ENCODE peak calls at places on chromosomes 6 and 20, in five cellular contexts. One of them, this sample, is unnamed.

GRCh38 chr6:122035193-122035592 is 364.3 kb upstream of the HSF2 start:
- DNase-seq in fibroblast of lung: no peak
- DNase-seq in HFF-Myc: no peak
- DNase-seq in body of pancreas: no peak
- DNase-seq in suprapubic skin: no peak
- DNase-seq in this sample: no peak

GRCh38 chr6:148700713-148701392 is 46.0 kb upstream of the UST start:
- DNase-seq in body of pancreas: peak
- DNase-seq in fibroblast of lung: peak
- DNase-seq in suprapubic skin: no peak
- DNase-seq in HFF-Myc: no peak
- DNase-seq in this sample: no peak

GRCh38 chr6:107032051-107032450 is 4.1 kb downstream of the MTRES1 start:
- DNase-seq in HFF-Myc: no peak
- DNase-seq in body of pancreas: no peak
- DNase-seq in suprapubic skin: no peak
- DNase-seq in fibroblast of lung: no peak
- DNase-seq in this sample: no peak

GRCh38 chr6:137699036-137699683 is 167.9 kb upstream of the TNFAIP3 start:
- DNase-seq in fibroblast of lung: no peak
- DNase-seq in HFF-Myc: no peak
- DNase-seq in suprapubic skin: no peak
- DNase-seq in body of pancreas: no peak
- DNase-seq in this sample: no peak

GRCh38 chr6:122153530-122153929 is 245.9 kb upstream of the HSF2 start:
- DNase-seq in body of pancreas: no peak
- DNase-seq in suprapubic skin: no peak
- DNase-seq in fibroblast of lung: no peak
- DNase-seq in HFF-Myc: no peak
- DNase-seq in this sample: no peak

GRCh38 chr20:15814903-15815302 is 758.3 kb downstream of the KIF16B start:
- DNase-seq in fibroblast of lung: peak
- DNase-seq in HFF-Myc: peak
- DNase-seq in suprapubic skin: no peak
- DNase-seq in body of pancreas: no peak
- DNase-seq in this sample: no peak

GRCh38 chr6:30325150-30325872 is 1.4 kb upstream of the TRIM39 start:
- DNase-seq in fibroblast of lung: peak
- DNase-seq in HFF-Myc: no peak
- DNase-seq in suprapubic skin: no peak
- DNase-seq in body of pancreas: peak
- DNase-seq in this sample: peak

GRCh38 chr20:15154070-15154469 is 816.7 kb upstream of the FLRT3 start:
- DNase-seq in fibroblast of lung: no peak
- DNase-seq in suprapubic skin: no peak
- DNase-seq in HFF-Myc: no peak
- DNase-seq in body of pancreas: no peak
- DNase-seq in this sample: no peak

GRCh38 chr6:144377586-144377985 is 92.5 kb downstream of the UTRN start:
- DNase-seq in HFF-Myc: peak
- DNase-seq in fibroblast of lung: peak
- DNase-seq in body of pancreas: no peak
- DNase-seq in suprapubic skin: no peak
- DNase-seq in this sample: no peak

GRCh38 chr6:136225496-136225895 is 24.6 kb downstream of the MTFR2 start:
- DNase-seq in body of pancreas: no peak
- DNase-seq in suprapubic skin: no peak
- DNase-seq in HFF-Myc: no peak
- DNase-seq in fibroblast of lung: peak
- DNase-seq in this sample: no peak

GRCh38 chr6:136228811-136229210 is 21.3 kb downstream of the MTFR2 start:
- DNase-seq in body of pancreas: no peak
- DNase-seq in suprapubic skin: no peak
- DNase-seq in fibroblast of lung: no peak
- DNase-seq in HFF-Myc: no peak
- DNase-seq in this sample: no peak

GRCh38 chr6:136230219-136230980 is 19.7 kb downstream of the MTFR2 start:
- DNase-seq in HFF-Myc: no peak
- DNase-seq in suprapubic skin: no peak
- DNase-seq in fibroblast of lung: peak
- DNase-seq in body of pancreas: no peak
- DNase-seq in this sample: no peak

GRCh38 chr6:136226027-136226673 is 24.0 kb downstream of the MTFR2 start:
- DNase-seq in body of pancreas: peak
- DNase-seq in suprapubic skin: peak
- DNase-seq in HFF-Myc: no peak
- DNase-seq in fibroblast of lung: peak
- DNase-seq in this sample: peak

GRCh38 chr6:136226674-136227377 is 23.3 kb downstream of the MTFR2 start:
- DNase-seq in suprapubic skin: no peak
- DNase-seq in HFF-Myc: no peak
- DNase-seq in body of pancreas: no peak
- DNase-seq in fibroblast of lung: peak
- DNase-seq in this sample: no peak
- H3K4me3 ChIP-seq in suprapubic skin: peak
- H3K4me3 ChIP-seq in HFF-Myc: no peak
- H3K4me3 ChIP-seq in body of pancreas: no peak
- H3K4me3 ChIP-seq in fibroblast of lung: no peak
- H3K4me3 ChIP-seq in this sample: peak

DNA sequence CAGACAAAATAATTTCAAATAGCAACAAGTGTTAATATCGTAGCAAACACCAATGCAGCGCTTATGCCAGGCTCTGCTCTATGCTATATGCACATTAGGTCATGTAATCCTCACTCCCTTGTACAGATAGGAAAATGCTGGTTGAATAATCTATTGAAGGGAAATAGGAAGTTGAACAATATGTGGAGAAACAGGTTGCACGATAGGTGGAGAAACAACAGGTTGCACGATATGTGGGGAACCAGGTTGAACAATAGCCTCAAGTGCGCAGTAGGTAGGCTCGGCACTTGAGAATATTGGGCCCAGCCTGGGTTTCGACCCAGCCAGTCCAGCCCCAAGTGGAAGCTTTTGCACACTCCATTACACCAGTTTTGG is 91.1 kb upstream of the SIRPA start:
- DNase-seq in fibroblast of lung: no peak
- DNase-seq in HFF-Myc: no peak
- DNase-seq in suprapubic skin: no peak
- DNase-seq in body of pancreas: no peak
- DNase-seq in this sample: no peak
- H3K4me3 ChIP-seq in fibroblast of lung: no peak
- H3K4me3 ChIP-seq in HFF-Myc: no peak
- H3K4me3 ChIP-seq in suprapubic skin: peak
- H3K4me3 ChIP-seq in body of pancreas: no peak
- H3K4me3 ChIP-seq in this sample: no peak

GRCh38 chr20:21520702-21521595 is 7.1 kb upstream of the NKX2-2 start:
- DNase-seq in fibroblast of lung: peak
- DNase-seq in body of pancreas: no peak
- DNase-seq in HFF-Myc: no peak
- DNase-seq in suprapubic skin: no peak
- DNase-seq in this sample: no peak
- H3K4me3 ChIP-seq in fibroblast of lung: no peak
- H3K4me3 ChIP-seq in body of pancreas: no peak
- H3K4me3 ChIP-seq in HFF-Myc: no peak
- H3K4me3 ChIP-seq in suprapubic skin: no peak
- H3K4me3 ChIP-seq in this sample: no peak

DNA sequence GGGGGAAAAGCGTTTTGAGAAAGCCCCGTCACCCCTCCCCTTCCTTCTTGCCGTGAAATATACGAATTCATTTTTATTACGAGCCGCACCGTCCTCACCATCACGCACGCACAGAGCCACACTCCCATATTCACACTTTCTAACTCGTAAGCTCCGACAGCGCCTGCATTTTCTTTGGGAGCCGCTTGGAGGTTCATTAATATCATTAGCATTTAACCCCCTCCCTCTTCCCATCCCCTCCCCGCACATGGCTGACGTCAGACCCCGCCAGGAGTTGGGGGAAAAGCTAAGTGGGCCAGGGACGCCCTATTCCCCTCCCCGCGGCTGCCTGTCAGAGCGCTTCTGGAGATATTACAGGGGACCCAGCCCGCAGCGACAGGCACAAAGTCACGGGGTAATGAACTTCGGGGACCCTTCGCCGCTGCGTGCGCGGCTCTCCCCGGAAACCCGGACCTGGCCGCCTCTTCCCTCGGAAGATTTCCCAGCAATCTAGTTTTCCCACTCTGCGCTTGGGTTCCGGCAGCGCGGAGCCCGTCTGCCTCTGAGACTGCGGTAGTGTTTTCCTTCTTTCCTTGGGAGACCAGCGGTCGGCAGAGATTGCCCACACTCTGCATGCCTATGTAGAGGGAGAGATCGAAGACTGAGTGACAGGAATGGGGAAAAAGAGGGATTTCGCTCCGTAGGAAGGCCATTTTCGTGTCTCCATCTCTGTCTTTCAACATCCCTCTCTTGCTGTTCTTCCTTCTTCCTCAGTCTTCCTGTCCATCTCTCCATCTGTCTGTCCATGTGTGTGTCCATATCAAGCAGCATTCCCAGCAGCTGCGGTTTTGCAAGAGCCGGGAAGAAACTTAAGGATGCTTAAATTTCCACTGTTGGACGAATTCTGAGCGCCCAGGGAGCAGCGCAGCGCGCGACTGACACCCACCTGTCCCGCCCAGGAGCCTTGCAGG is at the start of gene NR2E1:
- DNase-seq in suprapubic skin: no peak
- DNase-seq in HFF-Myc: no peak
- DNase-seq in body of pancreas: no peak
- DNase-seq in fibroblast of lung: peak
- DNase-seq in this sample: no peak
- H3K4me3 ChIP-seq in suprapubic skin: peak
- H3K4me3 ChIP-seq in HFF-Myc: no peak
- H3K4me3 ChIP-seq in body of pancreas: no peak
- H3K4me3 ChIP-seq in fibroblast of lung: no peak
- H3K4me3 ChIP-seq in this sample: peak

DNA sequence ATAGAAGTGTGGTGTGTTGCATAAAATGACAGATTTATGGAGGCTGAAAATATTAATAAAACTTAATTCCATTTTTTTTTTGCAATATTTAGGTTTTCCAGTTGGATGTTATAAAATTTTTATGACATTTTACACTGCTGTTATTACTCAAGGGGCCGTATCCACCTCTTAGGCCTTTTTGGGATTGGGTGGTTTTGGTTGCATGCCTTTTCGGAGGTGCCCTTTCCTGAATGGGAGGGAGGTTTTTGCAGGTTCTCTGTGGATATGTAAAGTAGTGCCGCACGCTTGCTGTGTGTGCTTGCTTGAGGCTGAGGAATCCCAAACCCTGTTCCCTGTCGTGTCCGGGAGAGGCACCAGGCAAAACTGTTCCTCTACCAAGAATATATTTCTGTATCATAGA is 6.8 kb downstream of the ARID1B start:
- DNase-seq in fibroblast of lung: no peak
- DNase-seq in HFF-Myc: no peak
- DNase-seq in suprapubic skin: no peak
- DNase-seq in body of pancreas: no peak
- DNase-seq in this sample: no peak
- H3K4me3 ChIP-seq in fibroblast of lung: peak
- H3K4me3 ChIP-seq in HFF-Myc: no peak
- H3K4me3 ChIP-seq in suprapubic skin: no peak
- H3K4me3 ChIP-seq in body of pancreas: no peak
- H3K4me3 ChIP-seq in this sample: no peak

GRCh38 chr20:57998981-57999464 is 229.4 kb downstream of the ANKRD60 start:
- DNase-seq in body of pancreas: no peak
- DNase-seq in HFF-Myc: no peak
- DNase-seq in suprapubic skin: no peak
- DNase-seq in fibroblast of lung: no peak
- DNase-seq in this sample: no peak
- H3K4me3 ChIP-seq in body of pancreas: no peak
- H3K4me3 ChIP-seq in HFF-Myc: no peak
- H3K4me3 ChIP-seq in suprapubic skin: no peak
- H3K4me3 ChIP-seq in fibroblast of lung: no peak
- H3K4me3 ChIP-seq in this sample: no peak

This sample was measured in BE2C.